ENCODE peak calls at places on chromosomes 11 and 22, in five cellular contexts. X, H, W, Y and V are unnamed samples.

GRCh38 chr11:71250512-71251158 is 1.7 kb downstream of the SHANK2 start:
- DNase-seq in X (no peak), H (no peak), W (no peak), Y (no peak), V (no peak)

GRCh38 chr11:6812391-6813005 is 13.0 kb upstream of the OR6A2 start:
- DNase-seq in X (no peak), H (no peak), W (peak; percentile 65), Y (peak; percentile 50), V (no peak)

GRCh38 chr11:112881461-112881860 is 79.8 kb upstream of the NCAM1 start:
- DNase-seq in X (peak; percentile 18), H (no peak), W (peak; percentile 31), Y (peak; percentile 24), V (no peak)

GRCh38 chr11:68632802-68633201 is 51.5 kb upstream of the GAL start:
- DNase-seq in X (peak; percentile 21), H (peak; percentile 8), W (peak; percentile 82), Y (peak; percentile 78), V (peak; percentile 31)

GRCh38 chr22:20128902-20129746 is 2.5 kb upstream of the ZDHHC8 start:
- DNase-seq in X (no peak), H (peak; percentile 46), W (peak; percentile 71), Y (peak; percentile 40), V (no peak)

GRCh38 chr11:77046060-77046501 is 11.9 kb downstream of the B3GNT6 start:
- DNase-seq in X (no peak), H (peak; percentile 40), W (peak; percentile 62), Y (peak; percentile 12), V (no peak)

GRCh38 chr11:60991457-60991856 is 20.0 kb downstream of the CD6 start:
- DNase-seq in X (no peak), H (peak; percentile 7), W (no peak), Y (no peak), V (no peak)

GRCh38 chr11:116580828-116581227 is 192.0 kb downstream of the BUD13 start:
- DNase-seq in X (no peak), H (no peak), W (no peak), Y (no peak), V (no peak)

GRCh38 chr11:82398300-82398815 is 335.3 kb downstream of the FAM181B start:
- DNase-seq in X (no peak), H (no peak), W (no peak), Y (peak; percentile 1), V (no peak)

GRCh38 chr11:109121173-109121938 is 300.6 kb upstream of the C11orf87 start:
- DNase-seq in X (no peak), H (no peak), W (no peak), Y (no peak), V (no peak)

GRCh38 chr11:121244861-121245260 is 47.7 kb upstream of the SC5D start:
- DNase-seq in X (no peak), H (no peak), W (no peak), Y (no peak), V (no peak)

GRCh38 chr22:37777122-37777687 is 30.5 kb upstream of the GCAT start:
- DNase-seq in X (peak; percentile 92), H (no peak), W (peak; percentile 92), Y (peak; percentile 53), V (no peak)

GRCh38 chr22:39579909-39580571 is 9.5 kb downstream of the CACNA1I start:
- DNase-seq in X (no peak), H (no peak), W (no peak), Y (no peak), V (no peak)

GRCh38 chr11:28860898-28861297 is 752.7 kb downstream of the METTL15 start:
- DNase-seq in X (peak; percentile 39), H (no peak), W (peak; percentile 61), Y (peak; percentile 70), V (peak; percentile 81)

GRCh38 chr11:116582621-116583020 is 190.2 kb downstream of the BUD13 start:
- DNase-seq in X (no peak), H (no peak), W (no peak), Y (no peak), V (no peak)

GRCh38 chr11:134034496-134035381 is 34.1 kb upstream of the JAM3 start:
- DNase-seq in X (no peak), H (no peak), W (no peak), Y (no peak), V (no peak)

GRCh38 chr11:12963789-12964536 is 45.2 kb upstream of the RASSF10 start:
- DNase-seq in X (no peak), H (peak; percentile 31), W (peak; percentile 78), Y (peak; percentile 70), V (no peak)

GRCh38 chr11:133934599-133935550 is 21.9 kb downstream of the IGSF9B start:
- DNase-seq in X (no peak), H (no peak), W (peak; percentile 16), Y (peak; percentile 91), V (no peak)

GRCh38 chr22:20566420-20567260 is 59.2 kb downstream of the MED15 start:
- DNase-seq in X (no peak), H (peak; percentile 46), W (peak; percentile 96), Y (peak; percentile 88), V (peak; percentile 52)

GRCh38 chr11:63564056-63564784 is 1.0 kb upstream of the PLAAT2 start:
- DNase-seq in X (peak; percentile 52), H (no peak), W (no peak), Y (no peak), V (no peak)

GRCh38 chr11:88348870-88349269 is 11.3 kb upstream of the CTSC start:
- DNase-seq in X (no peak), H (no peak), W (no peak), Y (peak; percentile 75), V (no peak)

GRCh38 chr11:102302241-102302640 is 15.0 kb upstream of the BIRC3 start:
- DNase-seq in X (no peak), H (no peak), W (no peak), Y (no peak), V (no peak)

GRCh38 chr22:31344369-31345330 is 1.5 kb downstream of the PATZ1 start:
- DNase-seq in X (no peak), H (peak; percentile 31), W (peak; percentile 78), Y (peak; percentile 54), V (no peak)

GRCh38 chr11:66956689-66957290 is 1.4 kb downstream of the PC start:
- DNase-seq in X (peak; percentile 51), H (no peak), W (peak; percentile 76), Y (peak; percentile 72), V (peak; percentile 89)

GRCh38 chr11:66958232-66958955 is at the start of gene PC:
- DNase-seq in X (peak; percentile 97), H (peak; percentile 97), W (peak; percentile 100), Y (peak; percentile 100), V (peak; percentile 100)

GRCh38 chr11:66962247-66962646 is 4.1 kb upstream of the PC start:
- DNase-seq in X (no peak), H (no peak), W (no peak), Y (no peak), V (no peak)

GRCh38 chr11:66957971-66958231 is 282 bp downstream of the PC start:
- DNase-seq in X (no peak), H (no peak), W (no peak), Y (no peak), V (no peak)

DNA sequence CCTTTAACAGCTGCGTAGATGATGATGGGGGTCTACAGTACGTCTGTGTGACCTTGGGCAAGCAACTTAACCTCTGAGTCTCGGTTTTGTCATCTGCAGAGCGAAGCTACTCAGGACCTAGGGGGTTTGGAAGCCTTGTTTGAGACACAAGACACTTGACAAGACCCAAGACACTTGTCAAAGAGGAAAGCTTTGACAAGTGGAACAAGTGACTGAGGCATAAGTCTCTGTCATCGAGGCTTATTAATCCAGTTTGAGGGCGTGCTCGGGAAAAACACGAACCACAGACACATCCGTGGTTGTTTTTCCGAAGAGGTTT is 732 bp upstream of the PC start:
- DNase-seq in X (no peak), H (no peak), W (no peak), Y (no peak), V (no peak)
- H3K4me3 ChIP-seq in X (peak overlapping the region; percentile 28), H (peak overlapping the region; percentile 40), W (peak overlapping the region; percentile 58), Y (peak overlapping the region; percentile 26), V (peak overlapping the region; percentile 71)

GRCh38 chr11:74673956-74674355 is 57.3 kb downstream of the CHRDL2 start:
- DNase-seq in X (no peak), H (no peak), W (no peak), Y (no peak), V (no peak)
- H3K4me3 ChIP-seq in X (no peak overlapping the region), H (no peak overlapping the region), W (no peak overlapping the region), Y (no peak overlapping the region), V (no peak overlapping the region)

GRCh38 chr11:2650343-2650867 is 49.4 kb downstream of the KCNQ1OT1 start:
- DNase-seq in X (no peak), H (no peak), W (no peak), Y (no peak), V (no peak)

GRCh38 chr11:2652362-2652761 is 47.4 kb downstream of the KCNQ1OT1 start:
- DNase-seq in X (no peak), H (no peak), W (no peak), Y (no peak), V (no peak)

GRCh38 chr11:2651054-2651617 is 48.7 kb downstream of the KCNQ1OT1 start:
- DNase-seq in X (no peak), H (no peak), W (no peak), Y (no peak), V (no peak)

GRCh38 chr11:2652857-2653643 is 46.7 kb downstream of the KCNQ1OT1 start:
- DNase-seq in X (no peak), H (no peak), W (no peak), Y (peak; percentile 20), V (no peak)

GRCh38 chr11:2651826-2652237 is 48.0 kb downstream of the KCNQ1OT1 start:
- DNase-seq in X (no peak), H (no peak), W (no peak), Y (no peak), V (no peak)
- H3K4me3 ChIP-seq in X (no peak overlapping the region), H (no peak overlapping the region), W (no peak overlapping the region), Y (no peak overlapping the region), V (no peak overlapping the region)

GRCh38 chr11:115439385-115439784 is 64.8 kb downstream of the CADM1 start:
- DNase-seq in X (peak; percentile 55), H (no peak), W (peak; percentile 1), Y (no peak), V (no peak)

GRCh38 chr11:115447273-115447864 is 56.8 kb downstream of the CADM1 start:
- DNase-seq in X (no peak), H (no peak), W (no peak), Y (no peak), V (no peak)

GRCh38 chr11:115446214-115446613 is 58.0 kb downstream of the CADM1 start:
- DNase-seq in X (no peak), H (no peak), W (no peak), Y (no peak), V (no peak)

GRCh38 chr11:115444542-115444941 is 59.7 kb downstream of the CADM1 start:
- DNase-seq in X (no peak), H (no peak), W (no peak), Y (no peak), V (no peak)
- H3K4me3 ChIP-seq in X (no peak overlapping the region), H (no peak overlapping the region), W (no peak overlapping the region), Y (no peak overlapping the region), V (no peak overlapping the region)